ENCODE peak calls at places on chromosomes 2 and 18, in six cellular contexts. S, N, T, W, V and Y are unnamed samples.

GRCh38 chr2:30293303-30293912 is 62.1 kb downstream of the LBH start:
- DNase-seq in W (no peak), N (no peak), S (no peak), T (no peak), V (no peak), Y (no peak)

GRCh38 chr2:111116016-111116746 is 4.5 kb upstream of the BCL2L11 start:
- DNase-seq in N (no peak), T (no peak), V (no peak), W (no peak), S (no peak), Y (no peak)

GRCh38 chr2:200962821-200963128 is 685 bp downstream of the ORC2 start:
- DNase-seq in T (no peak), S (no peak), N (no peak), W (no peak), V (no peak), Y (no peak)

GRCh38 chr2:55923091-55923977 is at the start of gene EFEMP1:
- DNase-seq in W (no peak), V (peak; percentile 71), S (no peak), T (peak; percentile 19), N (peak; percentile 64), Y (no peak)

GRCh38 chr2:240248981-240249422 is 108.5 kb upstream of the OTOS start:
- DNase-seq in T (no peak), S (no peak), W (no peak), N (no peak), V (no peak), Y (no peak)

GRCh38 chr2:189648846-189649529 is 12.3 kb upstream of the ASNSD1 start:
- DNase-seq in V (no peak), S (no peak), T (no peak), N (no peak), W (no peak), Y (no peak)

GRCh38 chr18:8431036-8431435 is 178.2 kb upstream of the RAB12 start:
- DNase-seq in W (no peak), V (no peak), N (no peak), S (no peak), T (no peak), Y (no peak)

GRCh38 chr2:38465789-38466127 is 88.7 kb upstream of the ATL2 start:
- DNase-seq in V (no peak), T (peak; percentile 35), W (no peak), S (no peak), N (no peak), Y (peak; percentile 61)

GRCh38 chr2:6590442-6590841 is 275.3 kb downstream of the CMPK2 start:
- DNase-seq in T (no peak), W (no peak), V (no peak), N (no peak), S (no peak), Y (no peak)

GRCh38 chr2:155250800-155251199 is 552.3 kb downstream of the KCNJ3 start:
- DNase-seq in V (no peak), N (no peak), T (no peak), W (no peak), S (no peak), Y (no peak)

GRCh38 chr18:52353589-52353988 is 13.6 kb downstream of the DCC start:
- DNase-seq in S (no peak), T (no peak), N (no peak), W (no peak), V (no peak), Y (no peak)

GRCh38 chr2:26479971-26480750 is 2.2 kb upstream of the OTOF start:
- DNase-seq in N (no peak), T (no peak), W (no peak), S (no peak), V (no peak), Y (no peak)

GRCh38 chr18:77103991-77104521 is 28.5 kb downstream of the MBP start:
- DNase-seq in T (no peak), V (no peak), N (no peak), S (no peak), W (no peak), Y (no peak)

GRCh38 chr18:26549103-26549485 is 741 bp upstream of the KCTD1 start:
- DNase-seq in S (no peak), N (no peak), V (no peak), T (peak; percentile 38), W (no peak), Y (no peak)

GRCh38 chr2:29117636-29118303 is 2.6 kb downstream of the CLIP4 start:
- DNase-seq in T (no peak), S (no peak), N (no peak), V (no peak), W (no peak), Y (no peak)

GRCh38 chr2:238924032-238924431 is 76.1 kb downstream of the TWIST2 start:
- DNase-seq in W (no peak), V (no peak), S (no peak), N (no peak), T (no peak), Y (no peak)

GRCh38 chr2:67290451-67290991 is 106.6 kb upstream of the ETAA1 start:
- DNase-seq in V (no peak), N (no peak), S (no peak), T (no peak), W (no peak), Y (no peak)

GRCh38 chr2:204321027-204321800 is 224.1 kb upstream of the PARD3B start:
- DNase-seq in V (no peak), W (no peak), T (no peak), S (no peak), N (no peak), Y (no peak)

GRCh38 chr18:74477771-74478170 is 18.4 kb upstream of the CNDP2 start:
- DNase-seq in W (no peak), S (no peak), T (no peak), V (no peak), N (no peak), Y (no peak)

GRCh38 chr2:667332-668000 is 9.7 kb downstream of the TMEM18 start:
- DNase-seq in W (no peak), T (no peak), V (no peak), S (no peak), N (no peak), Y (no peak)

DNA sequence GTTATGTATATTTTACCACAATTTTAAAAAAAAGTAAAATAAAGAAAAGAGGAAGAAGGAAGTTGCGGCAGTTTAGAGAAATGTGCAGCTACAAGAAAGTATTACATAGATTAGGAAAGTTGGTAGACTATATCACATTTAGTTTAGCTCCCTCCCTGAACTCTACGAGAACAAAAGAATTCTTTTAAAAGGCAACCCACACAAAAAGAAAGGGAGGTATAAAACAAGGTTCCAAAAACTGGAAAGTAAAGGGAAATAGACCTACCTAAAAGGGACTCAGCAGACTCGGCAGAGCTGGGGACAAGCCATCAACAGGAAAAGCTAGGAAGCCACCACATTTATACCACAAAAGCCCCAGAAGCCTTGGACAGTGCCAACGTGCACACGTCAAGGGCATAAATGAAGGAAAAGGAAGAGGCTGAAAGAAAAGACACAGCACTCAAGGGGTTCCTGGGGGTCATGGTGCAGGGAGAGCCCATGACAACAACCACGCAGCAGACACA is 9.1 kb downstream of the TMEM127 start:
- DNase-seq in S (no peak), V (no peak), T (no peak), N (no peak), W (no peak), Y (no peak)
- H3K4me3 ChIP-seq in S (no peak overlapping the region), V (no peak overlapping the region), T (no peak overlapping the region), N (no peak overlapping the region), W (no peak overlapping the region), Y (no peak overlapping the region)

DNA sequence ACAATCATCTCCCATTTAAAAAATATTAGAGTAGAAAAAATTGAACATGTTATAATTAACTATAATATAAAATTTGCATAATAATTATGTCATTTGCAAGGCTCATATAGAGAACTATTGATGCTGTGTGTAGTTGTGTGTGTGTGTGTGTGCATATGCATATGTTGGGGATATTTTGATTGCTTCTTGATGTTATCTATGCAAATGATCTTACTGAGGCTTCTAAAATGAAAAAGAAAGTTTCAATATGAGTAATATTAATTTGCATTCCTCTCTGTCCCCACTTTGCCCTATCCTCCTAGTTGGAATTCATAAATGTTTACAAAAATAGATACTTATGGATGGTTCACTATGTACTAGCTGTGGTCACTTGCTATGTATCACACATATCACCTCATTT is 523.3 kb downstream of the TRIB2 start:
- DNase-seq in N (no peak), S (no peak), T (no peak), W (no peak), V (no peak), Y (no peak)
- H3K4me3 ChIP-seq in N (no peak overlapping the region), S (no peak overlapping the region), T (no peak overlapping the region), W (no peak overlapping the region), V (no peak overlapping the region), Y (no peak overlapping the region)

GRCh38 chr2:46913471-46914381 is 1.9 kb downstream of the MCFD2 start:
- DNase-seq in T (peak; percentile 32), V (no peak), W (no peak), S (no peak), N (no peak), Y (no peak)
- H3K4me3 ChIP-seq in T (no peak overlapping the region), V (no peak overlapping the region), W (peak overlapping the region; percentile 83), S (no peak overlapping the region), N (no peak overlapping the region), Y (no peak overlapping the region)

GRCh38 chr2:170710609-170710979 is 4.5 kb upstream of the SP5 start:
- DNase-seq in T (no peak), S (no peak), V (no peak), N (no peak), W (no peak), Y (no peak)
- H3K4me3 ChIP-seq in T (no peak overlapping the region), S (no peak overlapping the region), V (no peak overlapping the region), N (no peak overlapping the region), W (no peak overlapping the region), Y (no peak overlapping the region)

GRCh38 chr2:231604101-231604684 is 11.5 kb downstream of the TEX44 start:
- DNase-seq in S (no peak), W (no peak), V (peak; percentile 65), T (peak; percentile 61), N (no peak), Y (no peak)
- H3K4me3 ChIP-seq in S (peak overlapping the region; percentile 21), W (peak overlapping the region; percentile 65), V (peak overlapping the region; percentile 47), T (peak overlapping the region; percentile 25), N (peak overlapping the region; percentile 40), Y (peak overlapping the region; percentile 36)

DNA sequence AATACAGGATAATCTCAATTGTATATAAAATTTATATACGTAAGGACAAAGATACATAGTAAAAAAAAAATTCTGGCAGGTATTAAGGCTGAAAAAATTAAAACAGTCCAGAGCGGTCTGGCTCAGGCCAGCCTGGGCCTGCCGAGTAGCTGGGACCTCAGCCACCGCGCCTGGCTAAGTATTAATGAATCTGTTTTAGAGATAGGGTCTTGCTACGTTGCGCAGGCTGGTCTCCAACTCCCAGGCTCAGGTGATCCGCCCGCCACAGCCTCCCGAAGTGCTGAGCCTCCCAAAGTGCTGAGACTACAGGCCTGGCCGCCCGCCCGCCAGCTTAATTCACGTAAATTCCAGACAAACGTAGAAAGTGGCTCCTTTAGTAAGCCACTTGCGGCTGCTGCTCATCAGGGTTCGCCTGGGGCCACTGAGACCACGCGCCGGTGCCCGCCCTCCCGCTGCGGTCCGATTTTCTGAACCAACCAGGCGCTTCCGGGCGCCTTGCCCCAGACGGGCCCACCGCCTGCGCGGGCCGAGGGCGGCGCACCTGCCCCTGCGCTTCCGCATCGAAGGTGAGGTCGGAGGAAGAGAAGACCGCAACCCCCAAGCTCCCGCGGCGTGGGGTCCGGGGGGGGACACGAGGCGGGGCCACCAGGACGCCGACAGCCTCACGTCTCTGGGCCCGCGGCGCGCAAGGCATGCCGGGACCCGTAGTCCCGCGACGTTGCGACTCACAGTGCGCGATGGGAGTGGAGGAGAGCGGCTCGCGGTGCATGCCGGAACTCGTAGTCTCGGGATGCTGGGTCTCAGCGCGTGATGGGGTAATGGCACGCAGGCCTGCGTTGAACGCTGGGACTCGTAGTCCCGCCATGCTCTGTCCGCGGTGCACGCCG is 695 bp upstream of the CTDP1 start:
- DNase-seq in N (peak; percentile 98), T (peak; percentile 99), V (peak; percentile 99), S (peak; percentile 99), W (peak; percentile 96), Y (peak; percentile 96)
- H3K4me3 ChIP-seq in N (peak overlapping the region; percentile 97), T (peak overlapping the region; percentile 75), V (peak overlapping the region; percentile 86), S (peak overlapping the region; percentile 89), W (peak overlapping the region; percentile 92), Y (peak overlapping the region; percentile 91)